ENCODE peak calls at places on chromosomes 7 and 10, in ten cellular contexts. One of them, this sample, is unnamed.

GRCh38 chr10:132700168-132701098 is 85.5 kb downstream of the NKX6-2 start:
- DNase-seq in body of pancreas: no peak
- DNase-seq in Peyer's patch: peak
- DNase-seq in left lung: peak
- DNase-seq in CD4-positive, alpha-beta T cell: no peak
- DNase-seq in GM12878: no peak
- DNase-seq in BJ: no peak
- DNase-seq in HFF-Myc: no peak
- DNase-seq in stomach: no peak
- DNase-seq in lung: no peak
- DNase-seq in this sample: peak

GRCh38 chr7:121480058-121480457 is 84.0 kb upstream of the FAM3C start:
- DNase-seq in body of pancreas: no peak
- DNase-seq in Peyer's patch: no peak
- DNase-seq in left lung: no peak
- DNase-seq in CD4-positive, alpha-beta T cell: no peak
- DNase-seq in GM12878: no peak
- DNase-seq in BJ: no peak
- DNase-seq in HFF-Myc: no peak
- DNase-seq in stomach: no peak
- DNase-seq in lung: no peak
- DNase-seq in this sample: no peak

GRCh38 chr10:102675887-102676616 is 31.8 kb downstream of the TRIM8 start:
- DNase-seq in body of pancreas: peak
- DNase-seq in Peyer's patch: peak
- DNase-seq in left lung: peak
- DNase-seq in CD4-positive, alpha-beta T cell: no peak
- DNase-seq in GM12878: no peak
- DNase-seq in BJ: peak
- DNase-seq in HFF-Myc: peak
- DNase-seq in stomach: no peak
- DNase-seq in lung: no peak
- DNase-seq in this sample: peak

GRCh38 chr7:85705076-85705475 is 518.2 kb upstream of the SEMA3D start:
- DNase-seq in body of pancreas: no peak
- DNase-seq in Peyer's patch: no peak
- DNase-seq in left lung: no peak
- DNase-seq in CD4-positive, alpha-beta T cell: no peak
- DNase-seq in GM12878: no peak
- DNase-seq in BJ: no peak
- DNase-seq in HFF-Myc: no peak
- DNase-seq in stomach: no peak
- DNase-seq in lung: no peak
- DNase-seq in this sample: no peak

GRCh38 chr7:128945668-128946366 is 8.1 kb downstream of the IRF5 start:
- DNase-seq in body of pancreas: no peak
- DNase-seq in Peyer's patch: no peak
- DNase-seq in left lung: no peak
- DNase-seq in CD4-positive, alpha-beta T cell: no peak
- DNase-seq in GM12878: no peak
- DNase-seq in BJ: no peak
- DNase-seq in HFF-Myc: no peak
- DNase-seq in stomach: no peak
- DNase-seq in lung: no peak
- DNase-seq in this sample: no peak

GRCh38 chr7:50632561-50633413 is 67.6 kb upstream of the DDC start:
- DNase-seq in body of pancreas: peak
- DNase-seq in Peyer's patch: peak
- DNase-seq in left lung: no peak
- DNase-seq in CD4-positive, alpha-beta T cell: peak
- DNase-seq in GM12878: no peak
- DNase-seq in BJ: no peak
- DNase-seq in HFF-Myc: peak
- DNase-seq in stomach: peak
- DNase-seq in lung: peak
- DNase-seq in this sample: no peak

GRCh38 chr10:61097026-61097425 is 153.0 kb upstream of the RHOBTB1 start:
- DNase-seq in body of pancreas: no peak
- DNase-seq in Peyer's patch: no peak
- DNase-seq in left lung: no peak
- DNase-seq in CD4-positive, alpha-beta T cell: no peak
- DNase-seq in GM12878: no peak
- DNase-seq in BJ: no peak
- DNase-seq in HFF-Myc: no peak
- DNase-seq in stomach: no peak
- DNase-seq in lung: no peak
- DNase-seq in this sample: no peak

GRCh38 chr10:47047577-47048532 is 136.6 kb downstream of the PTPN20 start:
- DNase-seq in body of pancreas: peak
- DNase-seq in Peyer's patch: peak
- DNase-seq in left lung: peak
- DNase-seq in CD4-positive, alpha-beta T cell: peak
- DNase-seq in GM12878: no peak
- DNase-seq in BJ: no peak
- DNase-seq in HFF-Myc: no peak
- DNase-seq in stomach: peak
- DNase-seq in lung: peak
- DNase-seq in this sample: peak

GRCh38 chr10:84329094-84329611 is 764 bp downstream of the CCSER2 start:
- DNase-seq in body of pancreas: peak
- DNase-seq in Peyer's patch: peak
- DNase-seq in left lung: no peak
- DNase-seq in CD4-positive, alpha-beta T cell: peak
- DNase-seq in GM12878: no peak
- DNase-seq in BJ: no peak
- DNase-seq in HFF-Myc: no peak
- DNase-seq in stomach: no peak
- DNase-seq in lung: no peak
- DNase-seq in this sample: no peak

GRCh38 chr10:133164816-133165555 is 5.0 kb downstream of the KNDC1 start:
- DNase-seq in body of pancreas: no peak
- DNase-seq in Peyer's patch: peak
- DNase-seq in left lung: peak
- DNase-seq in CD4-positive, alpha-beta T cell: no peak
- DNase-seq in GM12878: no peak
- DNase-seq in BJ: no peak
- DNase-seq in HFF-Myc: no peak
- DNase-seq in stomach: no peak
- DNase-seq in lung: no peak
- DNase-seq in this sample: peak

GRCh38 chr7:16822029-16822428 is 17.2 kb upstream of the AGR2 start:
- DNase-seq in body of pancreas: no peak
- DNase-seq in Peyer's patch: no peak
- DNase-seq in left lung: no peak
- DNase-seq in CD4-positive, alpha-beta T cell: no peak
- DNase-seq in GM12878: no peak
- DNase-seq in BJ: no peak
- DNase-seq in HFF-Myc: no peak
- DNase-seq in stomach: no peak
- DNase-seq in lung: no peak
- DNase-seq in this sample: no peak

DNA sequence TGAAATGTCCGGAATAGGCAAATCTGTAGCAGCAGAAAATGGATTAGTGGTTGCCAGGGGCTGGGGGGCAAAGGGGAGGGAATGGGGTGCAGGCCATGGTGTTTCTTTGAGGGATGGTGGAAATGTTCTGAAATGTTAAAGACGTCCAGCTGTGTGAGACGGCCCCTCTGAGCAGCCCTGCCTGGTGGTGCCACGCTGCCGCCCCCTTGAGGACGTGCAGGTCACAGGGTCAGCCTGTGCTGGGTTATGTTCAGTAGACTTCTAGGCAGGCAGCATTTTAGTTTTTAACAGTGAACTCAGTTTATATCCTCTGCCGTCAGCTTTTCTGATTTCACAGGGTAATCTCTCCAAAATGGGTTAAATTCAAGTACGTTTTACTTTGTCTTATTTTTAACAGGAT is 9.4 kb downstream of the NUB1 start:
- DNase-seq in body of pancreas: no peak
- DNase-seq in Peyer's patch: peak
- DNase-seq in left lung: no peak
- DNase-seq in CD4-positive, alpha-beta T cell: peak
- DNase-seq in GM12878: no peak
- DNase-seq in BJ: no peak
- DNase-seq in HFF-Myc: no peak
- DNase-seq in stomach: no peak
- DNase-seq in lung: no peak
- DNase-seq in this sample: no peak
- TF ChIP-seq CTCF in body of pancreas: no peak
- TF ChIP-seq CTCF in Peyer's patch: no peak
- TF ChIP-seq CTCF in left lung: no peak
- TF ChIP-seq CTCF in CD4-positive, alpha-beta T cell: no peak
- TF ChIP-seq CTCF in GM12878: peak
- TF ChIP-seq CTCF in BJ: peak
- TF ChIP-seq CTCF in HFF-Myc: peak
- TF ChIP-seq CTCF in stomach: no peak
- TF ChIP-seq CTCF in lung: no peak
- TF ChIP-seq CTCF in this sample: no peak

DNA sequence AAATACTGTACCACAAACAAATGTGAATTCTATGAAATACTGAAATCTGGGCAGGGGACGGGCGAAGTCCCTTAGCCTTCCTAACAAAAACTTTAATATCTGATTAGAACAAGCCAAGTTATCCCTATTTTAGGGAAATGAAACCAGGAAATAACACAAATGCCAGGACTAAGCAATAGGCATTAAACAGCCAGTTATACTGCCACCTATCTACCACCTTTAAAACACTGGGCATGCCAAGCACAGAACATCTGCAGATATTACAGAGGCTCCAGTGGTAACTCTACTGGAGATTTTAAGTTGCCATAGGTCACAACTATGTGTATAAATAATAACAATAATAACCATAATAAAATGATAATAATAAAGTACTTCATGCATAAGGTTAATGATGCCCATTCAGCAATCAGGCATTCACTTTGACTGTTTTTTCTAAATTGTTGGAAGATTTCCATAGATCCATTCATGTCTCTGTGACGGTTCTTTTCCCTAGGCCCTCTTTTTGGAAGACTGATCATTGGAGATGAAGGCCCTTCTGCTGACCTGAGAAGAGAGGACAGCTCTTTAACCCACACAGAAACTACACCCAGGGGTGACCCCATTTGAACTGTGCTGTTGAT is 195.7 kb downstream of the CACNA2D1 start:
- DNase-seq in body of pancreas: no peak
- DNase-seq in Peyer's patch: no peak
- DNase-seq in left lung: no peak
- DNase-seq in CD4-positive, alpha-beta T cell: no peak
- DNase-seq in GM12878: no peak
- DNase-seq in BJ: no peak
- DNase-seq in HFF-Myc: no peak
- DNase-seq in stomach: no peak
- DNase-seq in lung: no peak
- DNase-seq in this sample: no peak
- TF ChIP-seq CTCF in body of pancreas: peak
- TF ChIP-seq CTCF in Peyer's patch: no peak
- TF ChIP-seq CTCF in left lung: no peak
- TF ChIP-seq CTCF in CD4-positive, alpha-beta T cell: no peak
- TF ChIP-seq CTCF in GM12878: peak
- TF ChIP-seq CTCF in BJ: peak
- TF ChIP-seq CTCF in HFF-Myc: peak
- TF ChIP-seq CTCF in stomach: no peak
- TF ChIP-seq CTCF in lung: no peak
- TF ChIP-seq CTCF in this sample: no peak

DNA sequence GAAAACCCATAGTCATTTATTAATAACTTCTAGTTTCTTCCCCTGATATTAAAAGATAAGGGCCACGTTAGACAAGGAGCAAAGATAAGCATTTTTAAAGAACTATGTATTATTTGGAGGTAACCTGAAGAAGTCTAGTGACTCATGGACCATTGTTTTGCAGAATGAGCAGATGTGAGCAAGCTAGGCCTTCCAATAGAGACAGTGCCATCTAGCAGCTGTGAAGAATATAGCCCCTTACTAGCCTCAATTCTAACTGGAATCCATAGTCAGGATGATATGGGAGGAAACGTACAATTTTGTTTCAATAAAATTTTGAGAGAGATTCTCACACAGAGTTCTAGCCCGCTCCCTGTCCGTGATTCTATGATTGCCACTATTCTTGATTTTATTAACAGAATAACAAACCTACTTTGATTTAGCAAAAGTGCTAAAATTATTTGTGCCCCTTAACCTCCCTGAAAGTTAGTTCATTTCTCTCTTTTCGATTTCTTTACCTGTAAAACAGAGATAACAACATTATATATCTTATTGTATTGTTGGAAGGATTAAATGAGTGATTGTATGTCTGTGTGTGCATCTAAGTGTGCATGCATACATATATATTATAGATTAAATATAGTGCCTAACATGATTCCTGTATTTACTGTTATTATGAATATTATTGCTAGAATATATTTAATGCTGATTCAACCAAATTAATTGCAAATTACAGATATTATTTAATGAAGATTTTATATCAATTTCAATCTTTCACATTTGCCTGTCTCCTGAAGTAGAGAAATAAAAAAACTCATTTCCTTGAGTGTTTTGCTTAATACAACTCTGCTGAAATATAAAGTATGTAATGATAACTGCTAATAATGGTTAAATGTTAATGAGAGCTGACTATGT is 22.7 kb downstream of the FAM237B start:
- DNase-seq in body of pancreas: peak
- DNase-seq in Peyer's patch: no peak
- DNase-seq in left lung: no peak
- DNase-seq in CD4-positive, alpha-beta T cell: no peak
- DNase-seq in GM12878: no peak
- DNase-seq in BJ: peak
- DNase-seq in HFF-Myc: peak
- DNase-seq in stomach: no peak
- DNase-seq in lung: no peak
- DNase-seq in this sample: no peak
- TF ChIP-seq CTCF in body of pancreas: peak
- TF ChIP-seq CTCF in Peyer's patch: no peak
- TF ChIP-seq CTCF in left lung: peak
- TF ChIP-seq CTCF in CD4-positive, alpha-beta T cell: peak
- TF ChIP-seq CTCF in GM12878: peak
- TF ChIP-seq CTCF in BJ: peak
- TF ChIP-seq CTCF in HFF-Myc: peak
- TF ChIP-seq CTCF in stomach: no peak
- TF ChIP-seq CTCF in lung: peak
- TF ChIP-seq CTCF in this sample: no peak

DNA sequence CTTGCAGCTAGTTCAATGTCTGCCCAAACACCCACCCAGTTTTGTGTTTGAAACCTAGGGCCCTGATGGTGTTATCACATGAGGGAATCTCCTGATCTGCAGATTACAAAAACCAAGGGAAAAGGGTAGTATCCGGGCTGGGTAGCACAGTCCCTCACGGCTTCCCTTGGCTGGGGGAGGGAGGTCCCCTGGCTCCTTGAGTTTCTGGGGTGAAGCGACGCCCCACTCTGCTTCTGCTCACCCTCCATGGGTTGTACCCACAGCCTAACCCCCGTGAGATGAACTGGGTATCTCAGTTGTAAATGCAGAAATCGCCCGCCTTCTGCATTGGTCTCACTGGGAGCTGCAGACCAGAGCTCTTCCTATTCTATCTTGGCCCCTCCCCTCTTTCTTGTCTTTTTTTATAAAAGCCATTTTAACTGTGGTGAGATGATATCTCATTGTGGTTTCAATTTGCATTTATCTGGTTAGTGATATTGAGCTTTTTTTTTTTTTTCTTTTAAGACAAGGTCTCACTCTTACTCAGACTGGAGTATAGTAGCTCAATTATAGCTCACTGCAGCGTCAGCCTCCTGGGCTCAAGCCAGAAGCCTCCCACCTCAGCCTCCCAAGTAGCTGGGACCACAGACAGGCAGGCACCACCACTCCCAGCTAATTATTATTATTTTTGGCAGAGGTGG is 87.8 kb downstream of the ABCC2 start:
- DNase-seq in body of pancreas: no peak
- DNase-seq in Peyer's patch: no peak
- DNase-seq in left lung: no peak
- DNase-seq in CD4-positive, alpha-beta T cell: peak
- DNase-seq in GM12878: no peak
- DNase-seq in BJ: no peak
- DNase-seq in HFF-Myc: no peak
- DNase-seq in stomach: no peak
- DNase-seq in lung: no peak
- DNase-seq in this sample: no peak
- TF ChIP-seq CTCF in body of pancreas: no peak
- TF ChIP-seq CTCF in Peyer's patch: no peak
- TF ChIP-seq CTCF in left lung: no peak
- TF ChIP-seq CTCF in CD4-positive, alpha-beta T cell: no peak
- TF ChIP-seq CTCF in GM12878: no peak
- TF ChIP-seq CTCF in BJ: no peak
- TF ChIP-seq CTCF in HFF-Myc: no peak
- TF ChIP-seq CTCF in stomach: no peak
- TF ChIP-seq CTCF in lung: no peak
- TF ChIP-seq CTCF in this sample: no peak